ENCODE peak calls at places on chromosome 4, in eight cellular contexts. W is fibroblast of mammary gland, J is foreskin fibroblast, M is IMR-90, D is AG04450, O is osteoblast, R is mucosa of descending colon, B is transverse colon. Y is an unnamed sample.
A peak's percentile ranks its signal among the peaks of the same experiment; 100 is the strongest.

GRCh38 chr4:183499389-183499788 is 5.5 kb upstream of the ING2 start:
- DNase-seq in O (no peak), W (no peak), R (peak; percentile 37), J (no peak), B (no peak), D (no peak), M (no peak), Y (no peak)

GRCh38 chr4:145276044-145276443 is 95.7 kb upstream of the OTUD4 start:
- DNase-seq in M (no peak), D (no peak), W (no peak), B (no peak), J (no peak), R (no peak), O (no peak), Y (no peak)

GRCh38 chr4:110669663-110670062 is 46.8 kb upstream of the PITX2 start:
- DNase-seq in O (no peak), M (no peak), W (no peak), J (no peak), B (peak; percentile 28), D (no peak), R (no peak), Y (no peak)

GRCh38 chr4:182089326-182089725 is 153.9 kb upstream of the TENM3 start:
- DNase-seq in R (no peak), M (no peak), D (no peak), J (peak; percentile 28), W (peak; percentile 22), B (no peak), O (peak; percentile 35), Y (no peak)

GRCh38 chr4:21768349-21769310 is 179.9 kb downstream of the KCNIP4 start:
- DNase-seq in O (peak; percentile 17), B (no peak), J (peak; percentile 69), R (peak; percentile 24), D (no peak), M (peak; percentile 52), W (peak; percentile 57), Y (no peak)

GRCh38 chr4:71189471-71189870 is 149.3 kb upstream of the SLC4A4 start:
- DNase-seq in R (peak; percentile 40), W (no peak), J (no peak), B (no peak), M (peak; percentile 86), O (peak; percentile 90), D (peak; percentile 57), Y (no peak)

GRCh38 chr4:23962462-23962861 is 72.6 kb upstream of the PPARGC1A start:
- DNase-seq in R (no peak), J (no peak), M (no peak), D (no peak), W (no peak), O (no peak), B (no peak), Y (no peak)

GRCh38 chr4:13559414-13559813 is 15.1 kb upstream of the NKX3-2 start:
- DNase-seq in R (no peak), W (peak; percentile 82), D (peak; percentile 26), J (peak; percentile 82), O (peak; percentile 55), M (peak; percentile 78), B (no peak), Y (no peak)

GRCh38 chr4:11548529-11549176 is 120.0 kb upstream of the HS3ST1 start:
- DNase-seq in B (no peak), O (no peak), D (no peak), J (no peak), M (peak; percentile 34), R (no peak), W (no peak), Y (no peak)

GRCh38 chr4:2931765-2932560 is 31.2 kb downstream of the NOP14 start:
- DNase-seq in M (no peak), D (no peak), R (peak; percentile 47), B (peak; percentile 61), J (no peak), W (no peak), O (peak; percentile 86), Y (peak; percentile 96)

GRCh38 chr4:149409186-149410056 is 406.2 kb downstream of the IQCM start:
- DNase-seq in M (peak; percentile 38), R (no peak), O (peak; percentile 55), J (peak; percentile 82), D (peak; percentile 11), W (peak; percentile 91), B (no peak), Y (no peak)

GRCh38 chr4:41361831-41362646 is 105.3 kb downstream of the UCHL1 start:
- DNase-seq in O (peak; percentile 62), D (no peak), J (no peak), R (peak; percentile 12), M (no peak), W (no peak), B (no peak), Y (no peak)

GRCh38 chr4:185640809-185641675 is 105.7 kb upstream of the PDLIM3 start:
- DNase-seq in M (peak; percentile 82), D (peak; percentile 41), R (peak; percentile 69), W (peak; percentile 83), O (peak; percentile 88), J (peak; percentile 66), B (no peak), Y (no peak)

GRCh38 chr4:174036111-174036510 is 247.4 kb downstream of the FBXO8 start:
- DNase-seq in J (peak; percentile 62), B (no peak), D (no peak), W (peak; percentile 54), O (no peak), R (no peak), M (no peak), Y (no peak)

GRCh38 chr4:72899621-72900020 is 169.9 kb downstream of the COX18 start:
- DNase-seq in D (no peak), B (no peak), W (no peak), J (no peak), O (no peak), R (no peak), M (no peak), Y (no peak)

GRCh38 chr4:155597933-155598451 is 68.7 kb upstream of the GUCY1A1 start:
- DNase-seq in M (peak; percentile 20), W (no peak), R (no peak), J (no peak), B (no peak), O (no peak), D (no peak), Y (no peak)

GRCh38 chr4:155597281-155597680 is 69.4 kb upstream of the GUCY1A1 start:
- DNase-seq in B (no peak), W (no peak), O (no peak), R (no peak), M (no peak), D (no peak), J (no peak), Y (no peak)

GRCh38 chr4:155600246-155600645 is 66.4 kb upstream of the GUCY1A1 start:
- DNase-seq in M (no peak), D (no peak), J (no peak), W (no peak), O (no peak), B (no peak), R (no peak), Y (no peak)

GRCh38 chr4:155599596-155599995 is 67.1 kb upstream of the GUCY1A1 start:
- DNase-seq in D (no peak), R (no peak), J (no peak), W (no peak), B (no peak), O (no peak), M (no peak), Y (no peak)

DNA sequence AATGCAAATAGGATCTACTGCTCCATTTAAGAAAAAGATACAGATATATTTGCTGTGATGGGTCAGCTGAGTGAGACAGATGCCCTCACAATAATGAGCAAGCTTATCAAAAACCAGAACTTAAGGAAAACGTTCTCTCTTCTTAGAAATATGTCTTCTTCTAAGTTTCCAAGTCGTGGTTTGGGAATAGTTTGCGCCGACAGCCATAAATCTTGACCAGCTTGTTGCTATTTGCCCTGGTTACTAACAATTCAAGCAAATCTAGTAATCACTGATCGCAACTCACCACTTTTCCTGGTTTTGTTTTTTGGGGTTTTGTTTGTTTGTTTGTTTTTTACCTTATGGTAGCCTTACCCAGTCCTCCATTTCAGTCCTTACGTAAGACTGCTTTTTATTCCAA is 67.5 kb upstream of the GUCY1A1 start:
- DNase-seq in M (no peak), W (no peak), B (no peak), O (no peak), R (no peak), D (no peak), J (no peak), Y (no peak)
- TF ChIP-seq CTCF in M (no peak), W (no peak), B (no peak), O (no peak), R (no peak), D (no peak), J (no peak), Y (no peak)

DNA sequence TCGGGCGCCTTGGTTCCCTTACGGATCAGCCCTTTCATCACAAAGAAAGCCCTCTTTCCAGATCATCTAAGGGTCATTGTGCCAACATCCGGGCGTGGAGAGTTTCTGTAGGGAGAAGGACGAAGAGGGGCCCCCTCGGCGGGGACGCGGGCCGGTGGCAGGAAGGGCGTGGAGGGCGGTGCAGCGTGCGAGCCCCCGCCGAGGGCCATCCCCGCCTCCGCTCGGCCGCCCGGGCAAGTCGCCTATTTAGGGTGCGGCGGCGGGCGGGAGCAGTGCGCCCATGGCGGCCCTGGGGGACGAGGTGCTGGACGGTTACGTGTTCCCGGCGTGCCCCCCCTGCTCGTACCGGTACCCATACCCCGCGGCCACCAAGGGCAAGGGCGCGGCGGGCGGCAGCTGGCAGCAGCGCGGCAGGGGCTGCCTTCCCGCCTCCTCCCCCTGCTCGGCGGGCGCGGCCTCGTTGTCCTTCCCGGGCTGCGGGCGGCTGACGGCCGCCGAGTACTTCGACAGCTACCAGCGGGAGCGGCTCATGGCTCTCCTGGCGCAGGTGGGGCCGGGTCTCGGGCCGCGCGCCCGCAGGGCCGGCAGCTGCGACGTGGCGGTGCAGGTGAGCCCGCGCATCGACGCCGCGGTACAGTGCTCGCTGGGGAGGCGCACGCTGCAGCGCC is at the start of gene ZAR1:
- DNase-seq in M (no peak), O (peak; percentile 89), B (no peak), W (no peak), R (no peak), D (no peak), J (no peak), Y (no peak)
- H3K4me3 ChIP-seq in M (peak within 1 kb of the TSS; percentile 27), O (peak within 1 kb of the TSS; percentile 45), B (peak within 1 kb of the TSS; percentile 30), W (no peak within 1 kb of the TSS), R (no peak within 1 kb of the TSS), D (peak within 1 kb of the TSS; percentile 2), J (peak within 1 kb of the TSS; percentile 2), Y (peak within 1 kb of the TSS; percentile 39)

GRCh38 chr4:169121920-169122319 is 111.9 kb upstream of the CBR4 start:
- DNase-seq in W (no peak), M (no peak), R (no peak), B (no peak), O (no peak), J (no peak), D (no peak), Y (no peak)
- TF ChIP-seq CTCF in W (no peak), M (no peak), R (no peak), B (no peak), O (no peak), J (no peak), D (no peak), Y (no peak)

DNA sequence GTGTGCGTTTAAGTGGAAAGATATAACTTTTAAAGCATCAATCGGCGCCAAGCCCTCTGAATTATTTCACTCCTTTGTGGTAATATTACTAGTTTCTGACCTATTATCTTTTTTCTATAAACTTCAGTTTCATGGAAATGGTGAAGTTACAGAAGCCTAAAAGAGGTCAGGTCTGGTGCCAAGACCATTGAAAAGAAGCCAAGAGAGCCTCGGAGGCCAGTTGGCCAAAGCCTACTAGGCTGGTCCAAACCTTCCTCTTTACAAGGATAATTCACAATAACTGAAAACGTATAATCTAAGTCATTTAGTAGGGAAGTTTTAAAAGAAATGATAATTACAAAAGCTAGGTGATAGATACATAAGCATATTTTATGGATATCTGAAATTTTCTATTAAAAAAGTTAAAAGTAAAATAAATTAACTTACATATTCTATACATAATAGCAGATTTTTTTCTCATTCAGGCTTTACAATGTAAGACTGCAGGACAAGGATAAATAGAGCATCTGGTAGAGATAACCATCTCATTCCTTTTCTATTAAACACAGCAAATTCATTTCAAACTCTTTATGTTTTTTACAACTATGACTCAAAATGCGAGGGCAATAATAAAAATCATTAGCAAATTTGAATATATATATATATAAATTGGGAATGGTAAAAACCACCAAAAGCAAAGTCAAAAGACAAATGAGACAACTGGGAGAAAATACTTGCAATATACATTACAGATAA is 49.2 kb downstream of the WDFY3 start:
- DNase-seq in O (no peak), R (no peak), J (no peak), W (no peak), M (peak; percentile 8), B (no peak), D (no peak), Y (no peak)
- H3K4me3 ChIP-seq in O (no peak overlapping the region), R (no peak overlapping the region), J (no peak overlapping the region), W (no peak overlapping the region), M (no peak overlapping the region), B (no peak overlapping the region), D (no peak overlapping the region), Y (no peak overlapping the region)

Y was measured in spleen.